ENCODE peak calls at places on chromosomes 16 and 17, in seven cellular contexts. O is SK-N-SH, U is HCT116, Q is GM12878, J is K562, M is H1, A is HepG2. R is an unnamed sample.

GRCh38 chr17:31171711-31172110 is 76.9 kb downstream of the NF1 start:
- DNase-seq in O (no peak), U (no peak), Q (no peak), J (no peak), M (no peak), A (no peak), R (no peak)

GRCh38 chr16:86007524-86007923 is 108.6 kb downstream of the IRF8 start:
- DNase-seq in O (no peak), U (no peak), Q (no peak), J (no peak), M (no peak), A (no peak), R (no peak)

GRCh38 chr17:59803377-59803757 is 89.4 kb downstream of the TUBD1 start:
- DNase-seq in O (no peak), U (no peak), Q (no peak), J (no peak), M (no peak), A (peak), R (no peak)

GRCh38 chr17:42287305-42288077 is 807 bp upstream of the STAT5A start:
- DNase-seq in O (peak), U (no peak), Q (peak), J (peak), M (no peak), A (no peak), R (no peak)

GRCh38 chr17:12731839-12732238 is 57.5 kb upstream of the ARHGAP44 start:
- DNase-seq in O (no peak), U (no peak), Q (no peak), J (no peak), M (no peak), A (no peak), R (no peak)

GRCh38 chr16:622920-623280 is 7.9 kb upstream of the WFIKKN1 start:
- DNase-seq in O (no peak), U (no peak), Q (no peak), J (peak), M (no peak), A (no peak), R (no peak)

GRCh38 chr17:80720624-80721577 is 176.3 kb downstream of the RPTOR start:
- DNase-seq in O (no peak), U (no peak), Q (no peak), J (no peak), M (no peak), A (no peak), R (no peak)

GRCh38 chr16:49524578-49525315 is 151.1 kb downstream of the C16orf78 start:
- DNase-seq in O (peak), U (no peak), Q (no peak), J (no peak), M (no peak), A (no peak), R (no peak)

GRCh38 chr17:57442914-57443571 is 186.7 kb downstream of the MSI2 start:
- DNase-seq in O (no peak), U (no peak), Q (no peak), J (no peak), M (no peak), A (no peak), R (no peak)

GRCh38 chr17:15279011-15279477 is 13.9 kb upstream of the PMP22 start:
- DNase-seq in O (no peak), U (no peak), Q (no peak), J (no peak), M (no peak), A (no peak), R (no peak)

GRCh38 chr17:33977729-33978514 is 277.2 kb upstream of the CCL2 start:
- DNase-seq in O (no peak), U (no peak), Q (no peak), J (no peak), M (no peak), A (no peak), R (no peak)

GRCh38 chr17:75516255-75516618 is at the start of gene TSEN54:
- DNase-seq in O (peak), U (peak), Q (peak), J (peak), M (peak), A (peak), R (peak)

GRCh38 chr16:49194499-49195260 is 87.0 kb downstream of the CBLN1 start:
- DNase-seq in O (no peak), U (no peak), Q (no peak), J (no peak), M (no peak), A (no peak), R (no peak)

GRCh38 chr17:58587713-58588117 is 73.3 kb upstream of the MTMR4 start:
- DNase-seq in O (peak), U (peak), Q (no peak), J (peak), M (peak), A (peak), R (peak)

GRCh38 chr17:73411330-73411747 is 99.5 kb upstream of the CDC42EP4 start:
- DNase-seq in O (no peak), U (no peak), Q (no peak), J (no peak), M (no peak), A (no peak), R (no peak)

GRCh38 chr17:27989046-27989445 is 53.4 kb upstream of the NLK start:
- DNase-seq in O (no peak), U (no peak), Q (no peak), J (no peak), M (no peak), A (no peak), R (no peak)

DNA sequence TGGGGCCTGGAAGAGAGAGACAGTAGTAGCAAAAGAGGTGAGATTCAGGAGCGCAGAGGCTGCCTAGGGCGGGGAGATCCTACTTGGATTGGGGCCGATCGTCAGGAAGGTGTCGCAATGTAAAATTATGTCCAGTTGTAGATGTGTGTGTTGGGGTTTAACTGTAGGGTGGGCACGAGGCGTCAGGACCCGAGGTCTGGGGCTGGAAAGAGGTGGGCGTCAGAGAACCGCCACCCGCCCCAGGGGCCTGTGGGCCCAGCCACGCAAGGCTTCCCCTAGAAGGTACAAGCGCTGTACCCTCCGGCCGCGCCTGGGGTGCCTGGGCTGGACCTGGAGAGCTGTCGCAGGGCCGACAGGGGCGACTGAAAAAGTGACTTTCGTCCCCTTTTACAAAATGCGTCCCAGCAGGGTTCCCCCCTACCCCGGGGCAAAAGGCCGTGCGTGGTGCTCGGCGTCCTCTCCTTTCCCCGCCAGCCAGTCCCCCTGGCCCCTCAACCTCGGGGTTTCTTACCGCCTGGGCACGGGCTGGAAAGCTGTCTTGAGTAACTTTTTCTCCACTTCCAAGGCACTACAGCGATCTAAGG is 2.8 kb downstream of the IRX3 start:
- DNase-seq in O (no peak), U (no peak), Q (no peak), J (no peak), M (peak), A (no peak), R (no peak)
- TF ChIP-seq JUND in O (no peak), U (no peak), Q (no peak), J (no peak), M (no peak), A (no peak), R (no peak)

GRCh38 chr17:1873418-1873817 is 43.6 kb downstream of the RPA1 start:
- DNase-seq in O (no peak), U (no peak), Q (no peak), J (no peak), M (no peak), A (no peak), R (no peak)
- TF ChIP-seq JUND in O (no peak), U (no peak), Q (no peak), J (no peak), M (no peak), A (no peak), R (no peak)

GRCh38 chr17:35872581-35872980 is 3.9 kb upstream of the HEATR9 start:
- DNase-seq in O (no peak), U (no peak), Q (no peak), J (no peak), M (no peak), A (no peak), R (no peak)

GRCh38 chr17:35871415-35871814 is 2.7 kb upstream of the HEATR9 start:
- DNase-seq in O (no peak), U (no peak), Q (no peak), J (no peak), M (no peak), A (no peak), R (peak)

GRCh38 chr17:35866356-35866950 is 2.2 kb downstream of the HEATR9 start:
- DNase-seq in O (no peak), U (no peak), Q (no peak), J (no peak), M (no peak), A (peak), R (no peak)

GRCh38 chr17:35865412-35866355 is 3.0 kb downstream of the HEATR9 start:
- DNase-seq in O (no peak), U (no peak), Q (no peak), J (no peak), M (no peak), A (peak), R (no peak)

DNA sequence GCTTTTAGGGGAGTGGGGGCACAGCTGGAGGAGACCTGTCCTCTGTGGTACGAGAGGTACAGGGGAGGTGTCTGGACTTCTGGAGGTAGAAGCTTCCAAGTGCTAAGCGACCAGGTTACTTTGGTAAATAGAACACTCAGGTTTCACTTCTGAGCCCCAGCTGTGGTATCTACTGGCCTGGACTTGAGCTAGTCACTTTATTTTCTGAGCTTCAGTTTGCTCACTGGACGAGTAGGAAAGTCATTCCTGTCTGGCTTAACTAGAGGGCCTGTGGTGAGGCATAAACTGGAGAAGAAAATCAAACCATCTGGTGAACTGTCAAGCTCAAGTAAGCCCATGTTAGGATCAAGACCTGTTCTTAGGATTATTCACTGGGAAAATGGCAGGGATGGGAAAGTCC is at the start of gene HEATR9:
- DNase-seq in O (no peak), U (no peak), Q (no peak), J (no peak), M (no peak), A (no peak), R (no peak)
- TF ChIP-seq JUND in O (no peak), U (no peak), Q (no peak), J (no peak), M (no peak), A (no peak), R (no peak)

GRCh38 chr16:56310685-56311084 is 114.7 kb downstream of the AMFR start:
- DNase-seq in O (no peak), U (no peak), Q (no peak), J (no peak), M (no peak), A (no peak), R (no peak)

GRCh38 chr16:56314244-56314850 is 111.0 kb downstream of the AMFR start:
- DNase-seq in O (no peak), U (no peak), Q (no peak), J (no peak), M (no peak), A (no peak), R (no peak)

GRCh38 chr16:56312028-56312300 is 113.4 kb downstream of the AMFR start:
- DNase-seq in O (no peak), U (no peak), Q (no peak), J (no peak), M (no peak), A (no peak), R (no peak)

GRCh38 chr16:56312556-56312955 is 112.8 kb downstream of the AMFR start:
- DNase-seq in O (no peak), U (no peak), Q (no peak), J (no peak), M (no peak), A (no peak), R (no peak)

DNA sequence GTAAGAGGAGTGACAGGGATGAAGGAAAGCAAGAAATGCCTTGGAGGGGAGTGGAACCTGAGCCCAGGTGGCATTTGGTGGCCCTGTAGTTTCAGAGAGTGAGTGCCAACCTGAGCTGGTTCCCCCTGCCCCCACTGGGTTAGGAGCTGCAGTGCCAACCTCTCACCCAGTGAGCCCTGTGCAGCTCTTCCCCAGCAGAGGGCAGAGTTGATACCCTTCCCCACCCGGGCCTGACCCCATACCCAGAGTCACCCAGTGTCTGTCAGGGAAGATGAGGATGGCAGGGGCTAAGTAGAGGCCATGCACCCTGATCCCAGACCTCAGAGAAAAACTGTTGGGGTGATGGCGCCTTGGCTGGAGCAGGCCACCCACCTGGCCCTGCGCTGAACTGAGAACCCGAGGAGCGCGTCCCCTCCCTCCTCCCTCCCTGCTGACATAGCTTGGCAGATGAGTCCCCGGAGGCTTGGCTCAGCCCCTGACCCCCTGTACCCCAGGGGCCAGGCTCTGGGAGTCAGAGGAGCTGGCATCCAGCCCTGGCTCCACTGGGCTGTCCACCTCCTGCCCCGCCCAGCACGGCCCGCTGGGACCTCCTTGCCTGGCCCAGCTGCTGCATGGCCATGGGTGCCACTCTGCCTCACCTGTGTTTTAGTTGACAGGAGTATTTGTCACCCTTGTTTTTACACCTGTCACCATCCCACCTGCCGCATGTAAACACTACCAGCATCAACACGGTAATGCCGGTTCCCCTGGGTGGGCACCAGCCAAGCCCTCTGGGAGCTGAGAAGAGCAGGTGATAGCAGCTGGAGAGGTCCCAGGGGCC is 113.9 kb downstream of the AMFR start:
- DNase-seq in O (no peak), U (no peak), Q (no peak), J (no peak), M (no peak), A (no peak), R (no peak)
- TF ChIP-seq JUND in O (no peak), U (no peak), Q (no peak), J (no peak), M (no peak), A (no peak), R (no peak)

DNA sequence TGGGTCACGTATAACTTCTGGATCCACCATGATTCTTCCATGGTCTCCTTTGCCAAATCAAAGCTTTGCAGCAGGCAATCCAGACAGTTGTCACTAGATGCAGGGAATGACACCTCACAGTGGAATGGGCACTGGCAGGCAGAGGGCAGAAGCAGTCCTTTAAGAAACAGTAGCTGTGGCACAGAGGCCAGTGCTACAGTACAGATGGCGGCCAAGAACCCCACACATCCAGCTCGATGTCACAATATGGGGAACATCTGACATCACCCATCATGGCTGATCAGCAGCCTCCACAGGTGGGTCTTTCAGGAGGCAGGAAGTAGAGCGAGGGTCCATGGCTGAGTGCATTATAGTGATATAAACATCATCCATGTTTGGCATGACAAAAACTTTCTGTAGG is 18.8 kb upstream of the ERN1 start:
- DNase-seq in O (peak), U (no peak), Q (no peak), J (no peak), M (no peak), A (no peak), R (peak)
- TF ChIP-seq JUND in O (no peak), U (no peak), Q (no peak), J (no peak), M (no peak), A (no peak), R (no peak)

GRCh38 chr17:8273884-8274444 is 14.5 kb upstream of the RANGRF start:
- DNase-seq in O (no peak), U (no peak), Q (no peak), J (no peak), M (no peak), A (peak), R (no peak)
- TF ChIP-seq JUND in O (no peak), U (no peak), Q (no peak), J (no peak), M (no peak), A (peak), R (no peak)

GRCh38 chr16:84730406-84731106 is 30.8 kb downstream of the USP10 start:
- DNase-seq in O (peak), U (peak), Q (no peak), J (peak), M (peak), A (peak), R (peak)
- TF ChIP-seq JUND in O (peak), U (peak), Q (no peak), J (peak), M (peak), A (no peak), R (peak)

GRCh38 chr16:81778861-81779539 is at the start of gene PLCG2:
- DNase-seq in O (peak), U (peak), Q (no peak), J (peak), M (peak), A (no peak), R (peak)
- TF ChIP-seq JUND in O (no peak), U (no peak), Q (no peak), J (no peak), M (no peak), A (no peak), R (no peak)

R was measured in T47D.